ENCODE peak calls at places on chromosomes 12 and 14, in ten cellular contexts. E, C, X, S, N, M, I, B, Q and G are unnamed samples.

GRCh38 chr12:111211910-111212757 is 156.8 kb downstream of the PHETA1 start:
- DNase-seq in Q (peak), X (no peak), M (no peak), C (peak), N (no peak), S (no peak), I (no peak), E (no peak), B (peak), G (no peak)

GRCh38 chr12:102080842-102081241 is 19.1 kb upstream of the WASHC3 start:
- DNase-seq in E (no peak), X (no peak), C (no peak), N (no peak), S (no peak), M (no peak), Q (no peak), B (no peak), I (no peak), G (no peak)

GRCh38 chr12:57377103-57377840 is 53.6 kb downstream of the R3HDM2 start:
- DNase-seq in S (no peak), M (no peak), C (no peak), B (no peak), X (no peak), Q (no peak), N (no peak), E (no peak), I (no peak), G (no peak)

GRCh38 chr12:106332536-106332935 is 25.0 kb upstream of the POLR3B start:
- DNase-seq in X (no peak), I (no peak), M (no peak), C (no peak), N (no peak), E (no peak), S (no peak), B (no peak), Q (no peak), G (no peak)

GRCh38 chr12:131795688-131796410 is 32.3 kb upstream of the MMP17 start:
- DNase-seq in B (no peak), M (no peak), E (no peak), N (no peak), X (no peak), S (no peak), C (no peak), I (no peak), Q (no peak), G (no peak)

GRCh38 chr12:18277196-18277595 is 15.9 kb downstream of the PIK3C2G start:
- DNase-seq in S (no peak), Q (no peak), N (no peak), E (no peak), B (no peak), M (no peak), I (no peak), C (no peak), X (no peak), G (no peak)

GRCh38 chr12:68623984-68624383 is 13.3 kb downstream of the RAP1B start:
- DNase-seq in E (no peak), N (no peak), I (no peak), Q (no peak), B (no peak), S (no peak), M (no peak), X (no peak), C (no peak), G (no peak)

GRCh38 chr14:49621114-49621881 is 699 bp downstream of the MGAT2 start:
- DNase-seq in B (peak), E (no peak), N (no peak), C (peak), I (peak), Q (peak), M (peak), S (peak), X (no peak), G (peak)

GRCh38 chr12:4734625-4735196 is 14.5 kb downstream of the GALNT8 start:
- DNase-seq in I (no peak), M (no peak), E (no peak), S (no peak), Q (no peak), N (no peak), B (no peak), C (no peak), X (no peak), G (no peak)

GRCh38 chr14:99572173-99572999 is 31.6 kb downstream of the CCDC85C start:
- DNase-seq in E (no peak), B (no peak), N (no peak), X (no peak), C (no peak), I (no peak), M (no peak), S (no peak), Q (no peak), G (no peak)

GRCh38 chr14:49456589-49456988 is 129.6 kb downstream of the RPS29 start:
- DNase-seq in I (no peak), X (no peak), S (no peak), C (no peak), E (no peak), B (no peak), N (no peak), M (no peak), Q (no peak), G (no peak)